ENCODE peak calls at places on chromosomes 16 and 17, in four cellular contexts. One of them, this sample, is unnamed.

GRCh38 chr16:73058616-73059409 is 10.9 kb upstream of the ZFHX3 start:
- DNase-seq in HCT116: peak; percentile 38
- DNase-seq in SK-N-SH: peak; percentile 77
- DNase-seq in K562: peak; percentile 20
- DNase-seq in this sample: no peak

GRCh38 chr16:72400257-72401078 is 228.5 kb upstream of the PMFBP1 start:
- DNase-seq in HCT116: peak; percentile 28
- DNase-seq in SK-N-SH: peak; percentile 54
- DNase-seq in K562: peak; percentile 49
- DNase-seq in this sample: peak; percentile 71

GRCh38 chr17:57482657-57483056 is 226.3 kb downstream of the MSI2 start:
- DNase-seq in HCT116: no peak
- DNase-seq in SK-N-SH: no peak
- DNase-seq in K562: no peak
- DNase-seq in this sample: no peak

GRCh38 chr17:29840884-29841283 is 89.1 kb downstream of the SSH2 start:
- DNase-seq in HCT116: no peak
- DNase-seq in SK-N-SH: no peak
- DNase-seq in K562: no peak
- DNase-seq in this sample: no peak

GRCh38 chr16:79339863-79340262 is 260.7 kb downstream of the MAF start:
- DNase-seq in HCT116: no peak
- DNase-seq in SK-N-SH: peak; percentile 73
- DNase-seq in K562: no peak
- DNase-seq in this sample: no peak

GRCh38 chr16:80973991-80974390 is 32.7 kb downstream of the CMC2 start:
- DNase-seq in HCT116: no peak
- DNase-seq in SK-N-SH: no peak
- DNase-seq in K562: no peak
- DNase-seq in this sample: no peak

GRCh38 chr16:86604436-86605220 is 26.3 kb downstream of the FOXL1 start:
- DNase-seq in HCT116: no peak
- DNase-seq in SK-N-SH: no peak
- DNase-seq in K562: peak; percentile 40
- DNase-seq in this sample: no peak

GRCh38 chr17:65916425-65916824 is 275.5 kb downstream of the CEP112 start:
- DNase-seq in HCT116: no peak
- DNase-seq in SK-N-SH: no peak
- DNase-seq in K562: no peak
- DNase-seq in this sample: peak; percentile 34

GRCh38 chr16:12906271-12906670 is 4.9 kb downstream of the SHISA9 start:
- DNase-seq in HCT116: no peak
- DNase-seq in SK-N-SH: no peak
- DNase-seq in K562: no peak
- DNase-seq in this sample: no peak

GRCh38 chr17:60390881-60391418 is 983 bp downstream of the USP32 start:
- DNase-seq in HCT116: no peak
- DNase-seq in SK-N-SH: peak; percentile 77
- DNase-seq in K562: no peak
- DNase-seq in this sample: peak; percentile 39

GRCh38 chr16:88417684-88418476 is 35.1 kb downstream of the ZNF469 start:
- DNase-seq in HCT116: no peak
- DNase-seq in SK-N-SH: no peak
- DNase-seq in K562: no peak
- DNase-seq in this sample: no peak

GRCh38 chr16:73268311-73268997 is 220.5 kb upstream of the ZFHX3 start:
- DNase-seq in HCT116: no peak
- DNase-seq in SK-N-SH: peak; percentile 46
- DNase-seq in K562: no peak
- DNase-seq in this sample: peak; percentile 12

GRCh38 chr17:55005520-55005919 is 37.0 kb downstream of the STXBP4 start:
- DNase-seq in HCT116: peak; percentile 63
- DNase-seq in SK-N-SH: peak; percentile 20
- DNase-seq in K562: peak; percentile 7
- DNase-seq in this sample: peak; percentile 40
- TF ChIP-seq ELF1 in HCT116: no peak
- TF ChIP-seq ELF1 in SK-N-SH: no peak
- TF ChIP-seq ELF1 in K562: no peak
- TF ChIP-seq ELF1 in this sample: no peak

GRCh38 chr16:565420-566330 is 1.1 kb upstream of the NHLRC4 start:
- DNase-seq in HCT116: no peak
- DNase-seq in SK-N-SH: peak; percentile 98
- DNase-seq in K562: peak; percentile 38
- DNase-seq in this sample: no peak
- TF ChIP-seq ELF1 in HCT116: no peak
- TF ChIP-seq ELF1 in SK-N-SH: no peak
- TF ChIP-seq ELF1 in K562: no peak
- TF ChIP-seq ELF1 in this sample: no peak

DNA sequence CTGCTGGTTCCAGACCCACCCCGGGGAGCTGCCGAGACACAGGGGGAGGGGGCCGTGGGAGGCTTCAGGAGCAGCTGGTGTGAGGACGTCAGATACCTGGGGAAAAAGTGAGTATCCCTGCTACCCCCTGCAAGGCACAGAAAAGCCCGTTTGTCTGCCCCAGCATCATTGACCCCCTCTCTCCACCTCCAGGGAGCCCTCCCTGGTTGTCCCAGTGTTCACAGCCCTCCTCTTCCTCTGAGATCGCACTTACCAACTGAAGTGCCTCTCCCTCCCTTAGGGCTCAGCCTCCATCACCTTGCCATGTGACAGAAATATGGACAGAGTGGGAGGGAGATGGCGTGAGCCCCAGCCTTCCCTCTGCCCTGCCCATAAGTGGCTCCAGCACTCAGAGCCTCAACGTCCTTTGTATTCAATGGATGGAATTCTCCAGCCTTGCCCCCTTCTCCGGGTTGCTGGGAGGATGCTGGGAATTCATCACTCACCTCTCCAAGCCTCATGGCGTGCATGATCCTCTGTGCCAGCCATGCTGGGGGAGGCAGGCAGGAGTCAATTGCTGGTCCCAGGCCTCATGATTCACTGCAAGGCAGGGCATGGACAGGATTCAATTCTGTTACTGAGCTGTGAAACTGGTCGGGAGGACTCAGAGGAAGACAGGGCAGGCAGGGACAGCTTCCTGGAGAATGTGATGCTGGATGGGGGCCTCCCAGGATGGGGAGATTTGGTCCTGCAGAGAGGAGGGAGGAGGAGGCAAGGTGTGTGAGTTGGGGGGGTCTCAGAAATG is 14.6 kb downstream of the SPNS3 start:
- DNase-seq in HCT116: no peak
- DNase-seq in SK-N-SH: no peak
- DNase-seq in K562: no peak
- DNase-seq in this sample: no peak
- TF ChIP-seq ELF1 in HCT116: no peak
- TF ChIP-seq ELF1 in SK-N-SH: no peak
- TF ChIP-seq ELF1 in K562: no peak
- TF ChIP-seq ELF1 in this sample: no peak

GRCh38 chr16:2498085-2498484 is 15.7 kb upstream of the ATP6V0C start:
- DNase-seq in HCT116: no peak
- DNase-seq in SK-N-SH: no peak
- DNase-seq in K562: no peak
- DNase-seq in this sample: no peak
- TF ChIP-seq ELF1 in HCT116: no peak
- TF ChIP-seq ELF1 in SK-N-SH: no peak
- TF ChIP-seq ELF1 in K562: no peak
- TF ChIP-seq ELF1 in this sample: no peak

This sample was measured in HepG2.